ENCODE peak calls at places on chromosomes 7 and 10, in seven cellular contexts. S is fibroblast of lung, O is MM.1S, P is mammary epithelial cell, I is hepatocyte, D is GM23338, J is GM23248. C is an unnamed sample.

GRCh38 chr10:89627863-89628262 is 17.2 kb downstream of the PANK1 start:
- DNase-seq in S (no peak), O (no peak), P (no peak), I (no peak), D (no peak), J (no peak), C (no peak)

GRCh38 chr7:45048748-45049147 is 40.0 kb downstream of the NACAD start:
- DNase-seq in S (no peak), O (no peak), P (peak; percentile 78), I (no peak), D (no peak), J (no peak), C (peak; percentile 29)

GRCh38 chr10:84665883-84666463 is 337.6 kb downstream of the CCSER2 start:
- DNase-seq in S (no peak), O (no peak), P (peak; percentile 15), I (peak; percentile 23), D (peak; percentile 88), J (no peak), C (no peak)

GRCh38 chr10:125062244-125063208 is 97.8 kb downstream of the CTBP2 start:
- DNase-seq in S (peak; percentile 43), O (no peak), P (no peak), I (no peak), D (no peak), J (no peak), C (no peak)

GRCh38 chr10:89337493-89337892 is 9.7 kb downstream of the IFIT3 start:
- DNase-seq in S (peak; percentile 25), O (no peak), P (peak; percentile 78), I (no peak), D (no peak), J (peak; percentile 64), C (peak; percentile 82)

GRCh38 chr10:118737594-118738302 is 17.0 kb downstream of the CACUL1 start:
- DNase-seq in S (no peak), O (no peak), P (no peak), I (no peak), D (no peak), J (no peak), C (no peak)

GRCh38 chr7:108236681-108237415 is 106.7 kb upstream of the LAMB4 start:
- DNase-seq in S (no peak), O (no peak), P (no peak), I (peak; percentile 18), D (peak; percentile 59), J (no peak), C (no peak)

GRCh38 chr10:35546824-35547225 is 58.3 kb upstream of the GJD4 start:
- DNase-seq in S (no peak), O (no peak), P (peak; percentile 95), I (peak; percentile 33), D (peak; percentile 41), J (peak; percentile 85), C (peak; percentile 93)

GRCh38 chr10:15244635-15245197 is 76.2 kb upstream of the NMT2 start:
- DNase-seq in S (no peak), O (no peak), P (no peak), I (no peak), D (no peak), J (no peak), C (no peak)

GRCh38 chr10:33917069-33917468 is 582.6 kb upstream of the NRP1 start:
- DNase-seq in S (no peak), O (no peak), P (no peak), I (no peak), D (no peak), J (no peak), C (no peak)

GRCh38 chr10:120614685-120615084 is 157.7 kb downstream of the PLPP4 start:
- DNase-seq in S (no peak), O (no peak), P (no peak), I (no peak), D (no peak), J (no peak), C (peak; percentile 20)

GRCh38 chr7:105141068-105141467 is 127.1 kb downstream of the KMT2E start:
- DNase-seq in S (peak; percentile 68), O (no peak), P (no peak), I (peak; percentile 47), D (peak; percentile 78), J (peak; percentile 64), C (peak; percentile 67)

GRCh38 chr7:68629-69028 is 123.7 kb upstream of the FAM20C start:
- DNase-seq in S (no peak), O (no peak), P (no peak), I (no peak), D (peak; percentile 49), J (peak; percentile 70), C (peak; percentile 34)

GRCh38 chr10:28872592-28873165 is 195.4 kb downstream of the BAMBI start:
- DNase-seq in S (peak; percentile 15), O (no peak), P (no peak), I (peak; percentile 39), D (no peak), J (no peak), C (no peak)

GRCh38 chr7:148987751-148988512 is 40.4 kb downstream of the PDIA4 start:
- DNase-seq in S (no peak), O (peak; percentile 19), P (peak; percentile 42), I (peak; percentile 44), D (peak; percentile 46), J (peak; percentile 63), C (no peak)

GRCh38 chr7:122885583-122886356 is 490 bp downstream of the CADPS2 start:
- DNase-seq in S (peak; percentile 43), O (peak; percentile 85), P (peak; percentile 57), I (peak; percentile 60), D (peak; percentile 69), J (peak; percentile 52), C (peak; percentile 26)

GRCh38 chr7:3912291-3912690 is 611.2 kb downstream of the SDK1 start:
- DNase-seq in S (no peak), O (no peak), P (no peak), I (no peak), D (no peak), J (no peak), C (no peak)

GRCh38 chr7:86248977-86249376 is 394.7 kb upstream of the GRM3 start:
- DNase-seq in S (no peak), O (no peak), P (no peak), I (no peak), D (no peak), J (no peak), C (no peak)

GRCh38 chr7:48337012-48337621 is 165.9 kb downstream of the ABCA13 start:
- DNase-seq in S (peak; percentile 35), O (no peak), P (peak; percentile 28), I (peak; percentile 50), D (peak; percentile 78), J (peak; percentile 37), C (peak; percentile 2)

GRCh38 chr10:106502651-106503050 is 661.9 kb downstream of the SORCS1 start:
- DNase-seq in S (no peak), O (no peak), P (no peak), I (no peak), D (no peak), J (peak; percentile 9), C (no peak)

GRCh38 chr7:43658718-43659548 is 70.4 kb downstream of the COA1 start:
- DNase-seq in S (peak; percentile 86), O (peak; percentile 63), P (peak; percentile 78), I (no peak), D (no peak), J (peak; percentile 87), C (peak; percentile 98)

GRCh38 chr10:99235872-99236626 is 397 bp upstream of the HPSE2 start:
- DNase-seq in S (peak; percentile 43), O (no peak), P (no peak), I (peak; percentile 58), D (peak; percentile 90), J (peak; percentile 37), C (no peak)
- TF ChIP-seq EZH2 in S (no peak), O (no peak), P (peak; percentile 84), I (no peak), D (no peak), J (peak; percentile 25), C (peak; percentile 16)

DNA sequence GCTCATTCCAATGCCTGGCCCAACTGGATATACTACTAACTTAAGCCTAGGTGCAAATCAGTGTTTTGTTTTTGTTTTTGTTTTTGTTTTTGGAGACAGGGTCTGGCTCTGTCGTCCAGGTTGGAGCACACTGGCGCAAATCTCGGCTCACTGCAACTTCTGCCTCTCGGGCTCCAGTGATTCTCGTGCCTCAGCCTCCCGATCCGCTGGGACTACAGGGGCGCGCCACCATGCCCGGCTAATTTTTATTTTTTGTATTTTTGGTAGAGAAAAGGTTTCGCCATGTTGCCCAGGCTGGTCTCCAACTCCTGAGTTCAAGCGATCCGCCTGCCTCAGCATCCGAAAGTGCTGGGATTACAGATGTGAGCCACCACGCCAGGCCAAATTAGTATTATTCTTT is 1.6 kb downstream of the PPP3CB start:
- DNase-seq in S (no peak), O (no peak), P (no peak), I (no peak), D (no peak), J (no peak), C (no peak)
- H3K4me3 ChIP-seq in S (no peak overlapping the region), O (no peak overlapping the region), P (peak overlapping the region; percentile 9), I (peak overlapping the region; percentile 89), D (peak overlapping the region; percentile 95), J (peak overlapping the region; percentile 92), C (peak overlapping the region; percentile 82)

GRCh38 chr7:66356277-66356721 is 151.2 kb downstream of the TPST1 start:
- DNase-seq in S (peak; percentile 71), O (no peak), P (peak; percentile 99), I (no peak), D (no peak), J (peak; percentile 44), C (peak; percentile 68)
- H3K27ac ChIP-seq in S (peak overlapping the region; percentile 24), O (no peak overlapping the region), P (peak overlapping the region; percentile 100), I (peak overlapping the region; percentile 21), D (no peak overlapping the region), J (peak overlapping the region; percentile 51), C (peak overlapping the region; percentile 82)

GRCh38 chr7:114085592-114086490 is 167.0 kb upstream of the PPP1R3A start:
- DNase-seq in S (peak; percentile 94), O (peak; percentile 97), P (peak; percentile 16), I (peak; percentile 92), D (peak; percentile 87), J (peak; percentile 83), C (peak; percentile 68)
- TF ChIP-seq EZH2 in S (peak; percentile 0), O (no peak), P (peak; percentile 95), I (no peak), D (peak; percentile 76), J (no peak), C (no peak)

DNA sequence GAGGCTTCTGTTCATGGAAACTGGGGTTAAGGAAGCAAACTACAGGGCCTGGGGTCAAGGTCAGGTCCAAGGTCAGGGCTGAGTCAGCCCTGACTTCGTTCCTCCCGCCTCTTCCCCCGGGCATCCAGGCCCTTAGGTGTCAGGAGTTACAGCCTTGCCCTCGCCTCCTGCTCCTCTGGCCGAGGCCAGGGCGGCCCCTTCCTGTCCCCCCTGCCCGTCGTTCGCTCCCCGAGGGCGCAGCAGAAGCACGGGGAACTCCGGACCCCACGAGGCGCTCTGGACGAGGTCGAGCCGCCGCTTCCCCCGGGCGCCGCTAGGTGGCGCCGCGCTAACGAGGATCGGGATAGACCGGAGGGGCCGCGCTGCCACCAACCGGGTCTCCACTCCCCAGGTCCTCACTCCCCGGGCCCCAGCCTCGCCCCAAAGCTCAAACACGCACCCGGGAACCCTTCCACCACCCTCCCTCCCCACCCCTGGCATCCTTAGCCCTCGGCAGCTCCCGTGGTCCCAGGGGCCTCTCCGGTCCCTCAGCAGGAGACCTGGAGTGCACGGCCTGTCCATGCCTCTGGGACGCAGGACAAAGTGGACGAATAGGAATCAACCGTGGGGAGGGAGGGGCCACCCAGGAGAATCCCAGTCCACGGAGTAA is 59.2 kb upstream of the MYL10 start:
- DNase-seq in S (peak; percentile 53), O (peak; percentile 77), P (peak; percentile 34), I (peak; percentile 85), D (peak; percentile 85), J (peak; percentile 65), C (peak; percentile 15)
- H3K4me3 ChIP-seq in S (peak overlapping the region; percentile 15), O (peak overlapping the region; percentile 46), P (peak overlapping the region; percentile 35), I (no peak overlapping the region), D (peak overlapping the region; percentile 39), J (peak overlapping the region; percentile 39), C (no peak overlapping the region)

C was measured in astrocyte.